ENCODE peak calls at places on chromosomes 2 and 18, in four cellular contexts. One of them, this sample, is unnamed.

GRCh38 chr2:42949125-42949524 is 156.7 kb upstream of the HAAO start:
- DNase-seq in HCT116: no peak
- DNase-seq in uterus: no peak
- DNase-seq in thyroid gland: no peak
- DNase-seq in this sample: no peak

GRCh38 chr2:81523344-81523743 is 1218.8 kb upstream of the LRRTM1 start:
- DNase-seq in thyroid gland: no peak
- DNase-seq in uterus: no peak
- DNase-seq in HCT116: no peak
- DNase-seq in this sample: no peak

GRCh38 chr18:39190508-39190907 is 1624.9 kb upstream of the CELF4 start:
- DNase-seq in uterus: no peak
- DNase-seq in thyroid gland: no peak
- DNase-seq in HCT116: no peak
- DNase-seq in this sample: no peak

GRCh38 chr18:23194969-23195957 is 60.0 kb downstream of the CABLES1 start:
- DNase-seq in HCT116: no peak
- DNase-seq in uterus: no peak
- DNase-seq in thyroid gland: no peak
- DNase-seq in this sample: no peak

GRCh38 chr2:175525975-175526374 is 344.5 kb upstream of the ATP5MC3 start:
- DNase-seq in uterus: no peak
- DNase-seq in HCT116: no peak
- DNase-seq in thyroid gland: no peak
- DNase-seq in this sample: no peak

GRCh38 chr2:237025090-237025865 is 60.4 kb upstream of the COPS8 start:
- DNase-seq in uterus: no peak
- DNase-seq in HCT116: peak; percentile 37
- DNase-seq in thyroid gland: no peak
- DNase-seq in this sample: peak; percentile 18

GRCh38 chr2:217510790-217511291 is 492.0 kb downstream of the TNS1 start:
- DNase-seq in uterus: peak; percentile 78
- DNase-seq in thyroid gland: peak; percentile 79
- DNase-seq in HCT116: peak; percentile 70
- DNase-seq in this sample: peak; percentile 84

GRCh38 chr18:26941608-26942007 is 76.1 kb upstream of the AQP4 start:
- DNase-seq in uterus: no peak
- DNase-seq in thyroid gland: peak; percentile 51
- DNase-seq in HCT116: no peak
- DNase-seq in this sample: no peak

GRCh38 chr2:12452211-12452610 is 264.5 kb upstream of the TRIB2 start:
- DNase-seq in HCT116: no peak
- DNase-seq in thyroid gland: no peak
- DNase-seq in uterus: no peak
- DNase-seq in this sample: no peak

GRCh38 chr2:166239548-166239947 is 111.7 kb upstream of the SCN1A start:
- DNase-seq in uterus: no peak
- DNase-seq in thyroid gland: no peak
- DNase-seq in HCT116: no peak
- DNase-seq in this sample: peak; percentile 70

GRCh38 chr2:33160217-33160616 is 213.5 kb downstream of the LTBP1 start:
- DNase-seq in thyroid gland: no peak
- DNase-seq in HCT116: no peak
- DNase-seq in uterus: no peak
- DNase-seq in this sample: peak; percentile 81

GRCh38 chr2:4353668-4354067 is 650.3 kb downstream of the DCDC2C start:
- DNase-seq in thyroid gland: no peak
- DNase-seq in HCT116: no peak
- DNase-seq in uterus: no peak
- DNase-seq in this sample: no peak

GRCh38 chr2:217958206-217958888 is 44.4 kb downstream of the TNS1 start:
- DNase-seq in uterus: peak; percentile 27
- DNase-seq in thyroid gland: no peak
- DNase-seq in HCT116: no peak
- DNase-seq in this sample: no peak

DNA sequence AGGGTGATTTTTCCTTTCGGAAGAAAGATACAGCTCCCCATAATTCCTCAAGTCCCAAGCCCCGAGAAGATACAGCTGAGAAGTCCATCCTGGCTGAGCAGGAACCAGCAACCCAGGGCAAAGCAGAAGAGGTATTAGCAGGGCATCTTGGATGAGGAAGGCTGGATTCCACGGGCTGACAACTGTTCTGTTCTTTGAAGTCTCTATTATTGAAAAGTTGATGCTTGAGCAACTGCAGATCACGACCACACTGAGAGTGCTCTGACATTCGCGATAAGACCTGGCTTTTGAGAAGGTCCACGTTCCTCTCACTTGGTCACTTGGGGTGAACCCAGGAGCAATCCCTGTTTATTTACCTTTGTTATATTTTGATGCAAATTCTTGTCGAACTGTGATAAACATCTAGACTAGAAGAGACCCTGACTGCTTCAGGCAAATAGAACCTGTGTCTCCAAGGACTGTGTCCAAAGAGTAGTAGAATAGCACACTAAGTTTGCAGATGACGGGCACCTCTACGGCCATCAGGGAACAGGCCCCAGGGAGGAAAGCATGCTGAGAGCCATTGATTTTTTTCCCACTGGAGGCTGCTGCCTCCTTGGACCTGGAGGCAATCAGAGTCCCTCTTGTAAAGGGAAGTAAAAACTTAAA is 133.1 kb downstream of the ARL4C start:
- DNase-seq in thyroid gland: no peak
- DNase-seq in HCT116: no peak
- DNase-seq in uterus: no peak
- DNase-seq in this sample: no peak
- H3K4me3 ChIP-seq in thyroid gland: no peak overlapping the region
- H3K4me3 ChIP-seq in HCT116: no peak overlapping the region
- H3K4me3 ChIP-seq in uterus: no peak overlapping the region
- H3K4me3 ChIP-seq in this sample: no peak overlapping the region

GRCh38 chr18:8208716-8209115 is 400.5 kb upstream of the RAB12 start:
- DNase-seq in thyroid gland: no peak
- DNase-seq in HCT116: no peak
- DNase-seq in uterus: no peak
- DNase-seq in this sample: no peak

GRCh38 chr18:8217041-8217564 is 392.1 kb upstream of the RAB12 start:
- DNase-seq in HCT116: no peak
- DNase-seq in uterus: no peak
- DNase-seq in thyroid gland: no peak
- DNase-seq in this sample: no peak

GRCh38 chr18:8215741-8216140 is 393.5 kb upstream of the RAB12 start:
- DNase-seq in uterus: no peak
- DNase-seq in HCT116: no peak
- DNase-seq in thyroid gland: no peak
- DNase-seq in this sample: no peak

GRCh38 chr18:8218263-8218662 is 391.0 kb upstream of the RAB12 start:
- DNase-seq in HCT116: no peak
- DNase-seq in thyroid gland: no peak
- DNase-seq in uterus: no peak
- DNase-seq in this sample: no peak

DNA sequence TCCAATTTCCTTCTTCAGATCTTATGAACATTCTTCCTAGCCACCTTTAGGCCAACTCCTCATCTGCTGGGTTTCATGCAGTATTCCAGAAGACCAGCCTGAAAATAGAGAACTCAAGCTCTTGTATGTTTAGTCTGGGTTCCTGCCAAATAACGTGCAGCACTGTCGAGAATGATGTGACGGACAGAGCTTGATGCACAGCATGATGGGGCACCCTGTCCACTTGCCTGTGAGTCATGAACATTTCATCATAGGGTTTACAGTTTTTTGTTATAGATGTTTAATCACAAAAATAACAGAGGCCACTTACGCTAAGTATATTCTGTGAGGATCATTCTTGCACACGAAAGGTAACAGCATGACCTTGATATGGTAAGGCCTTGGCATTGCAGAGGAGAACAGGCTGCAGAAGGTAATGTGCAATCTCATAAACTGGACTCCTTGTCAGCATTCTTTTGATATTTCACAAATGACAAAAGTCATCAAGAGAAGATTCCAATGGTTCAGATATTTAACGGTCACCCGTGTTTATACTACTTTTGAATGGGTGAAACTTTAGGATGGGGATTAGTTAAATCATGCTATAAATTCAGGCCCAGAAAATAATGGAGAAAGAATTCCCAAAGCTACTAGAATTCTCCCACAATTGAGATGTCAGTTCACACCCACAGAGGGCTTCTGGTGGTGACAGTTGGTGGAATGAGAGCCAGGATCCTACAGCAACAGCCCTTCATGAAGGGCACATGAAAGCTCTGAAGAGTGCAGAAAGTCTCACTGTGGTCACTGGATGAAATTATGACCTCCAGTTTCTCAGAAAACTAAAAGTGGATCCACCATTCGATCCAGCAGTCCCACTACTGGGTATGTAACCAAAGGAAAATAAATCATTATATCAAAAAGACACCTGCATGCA is 396.1 kb upstream of the RAB12 start:
- DNase-seq in HCT116: no peak
- DNase-seq in uterus: no peak
- DNase-seq in thyroid gland: peak; percentile 7
- DNase-seq in this sample: peak; percentile 42
- H3K4me3 ChIP-seq in HCT116: no peak overlapping the region
- H3K4me3 ChIP-seq in uterus: no peak overlapping the region
- H3K4me3 ChIP-seq in thyroid gland: no peak overlapping the region
- H3K4me3 ChIP-seq in this sample: no peak overlapping the region

GRCh38 chr18:50307738-50308470 is 20.4 kb upstream of the CXXC1 start:
- DNase-seq in thyroid gland: peak; percentile 93
- DNase-seq in uterus: peak; percentile 85
- DNase-seq in HCT116: no peak
- DNase-seq in this sample: peak; percentile 68
- H3K4me3 ChIP-seq in thyroid gland: peak overlapping the region; percentile 5
- H3K4me3 ChIP-seq in uterus: peak overlapping the region; percentile 22
- H3K4me3 ChIP-seq in HCT116: no peak overlapping the region
- H3K4me3 ChIP-seq in this sample: peak overlapping the region; percentile 46

DNA sequence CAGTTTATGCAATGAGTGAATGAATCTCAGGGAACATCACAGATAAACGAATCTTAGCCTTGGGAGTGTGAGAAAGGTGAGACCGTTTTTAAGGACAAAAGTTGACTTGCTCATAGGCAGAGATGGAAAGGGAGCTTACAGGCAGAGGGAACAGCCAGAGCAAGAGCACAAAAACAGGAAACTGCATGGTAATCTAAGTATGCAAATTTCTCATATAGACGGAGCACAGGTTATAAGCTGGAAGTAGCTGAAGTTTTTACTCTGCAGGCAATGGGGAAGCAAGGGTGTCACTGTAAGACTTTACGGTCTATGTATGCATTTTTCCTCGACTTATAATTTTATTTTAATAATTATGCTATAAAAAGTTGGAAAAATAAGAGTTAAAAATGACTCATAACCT is 44.8 kb upstream of the STRN start:
- DNase-seq in HCT116: no peak
- DNase-seq in uterus: no peak
- DNase-seq in thyroid gland: no peak
- DNase-seq in this sample: no peak
- H3K4me3 ChIP-seq in HCT116: no peak overlapping the region
- H3K4me3 ChIP-seq in uterus: no peak overlapping the region
- H3K4me3 ChIP-seq in thyroid gland: no peak overlapping the region
- H3K4me3 ChIP-seq in this sample: no peak overlapping the region

DNA sequence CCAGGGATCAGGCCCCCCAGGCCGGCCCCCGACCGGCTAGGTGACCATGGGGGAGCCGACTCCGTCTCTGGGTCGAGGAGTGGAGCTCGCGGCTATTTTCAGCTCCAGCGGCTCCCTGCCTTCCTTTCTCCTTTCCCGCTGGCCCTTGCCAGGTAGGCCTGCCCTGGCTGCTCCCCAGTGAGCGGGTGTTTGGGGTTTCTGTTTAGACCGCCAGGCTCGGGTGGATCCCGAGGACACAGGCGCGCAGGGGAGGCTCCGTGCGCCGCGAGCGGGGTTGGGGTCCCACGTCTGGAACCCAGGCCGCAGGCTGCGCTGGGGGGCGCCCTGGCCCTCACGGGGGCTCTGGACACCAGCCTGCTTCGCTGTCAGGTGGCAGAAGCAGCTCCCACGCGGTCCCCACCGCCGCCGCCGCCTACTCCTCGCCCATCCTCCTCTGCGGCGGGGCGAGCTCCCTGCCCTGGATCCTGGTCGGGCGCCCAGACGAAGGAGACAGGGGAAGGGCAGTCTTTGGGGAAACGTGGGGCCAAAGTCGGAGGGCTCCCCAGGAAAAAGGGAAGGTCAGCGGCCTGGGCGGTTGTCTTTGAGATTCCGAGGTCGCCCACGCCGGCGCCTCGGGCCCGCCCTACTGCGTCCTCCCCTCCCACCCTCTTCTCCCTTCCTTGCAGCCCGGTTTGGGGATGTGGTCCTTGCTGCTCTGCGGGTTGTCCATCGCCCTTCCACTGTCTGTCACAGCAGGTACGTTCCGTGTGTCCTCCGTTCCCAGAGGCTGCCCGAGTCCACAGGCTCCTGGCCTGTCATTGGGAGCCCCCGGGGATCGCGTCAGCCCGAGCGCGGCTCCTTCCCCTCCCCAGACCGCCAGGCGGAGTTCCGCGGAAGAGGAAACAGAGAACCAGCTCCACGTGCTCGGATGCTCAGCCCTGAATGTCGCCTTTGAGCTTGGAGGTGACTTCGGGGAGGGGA is 648 bp downstream of the IL1RL2 start:
- DNase-seq in thyroid gland: peak; percentile 57
- DNase-seq in HCT116: no peak
- DNase-seq in uterus: peak; percentile 24
- DNase-seq in this sample: no peak
- H3K4me3 ChIP-seq in thyroid gland: peak overlapping the region; percentile 52
- H3K4me3 ChIP-seq in HCT116: no peak overlapping the region
- H3K4me3 ChIP-seq in uterus: peak overlapping the region; percentile 41
- H3K4me3 ChIP-seq in this sample: peak overlapping the region; percentile 39

DNA sequence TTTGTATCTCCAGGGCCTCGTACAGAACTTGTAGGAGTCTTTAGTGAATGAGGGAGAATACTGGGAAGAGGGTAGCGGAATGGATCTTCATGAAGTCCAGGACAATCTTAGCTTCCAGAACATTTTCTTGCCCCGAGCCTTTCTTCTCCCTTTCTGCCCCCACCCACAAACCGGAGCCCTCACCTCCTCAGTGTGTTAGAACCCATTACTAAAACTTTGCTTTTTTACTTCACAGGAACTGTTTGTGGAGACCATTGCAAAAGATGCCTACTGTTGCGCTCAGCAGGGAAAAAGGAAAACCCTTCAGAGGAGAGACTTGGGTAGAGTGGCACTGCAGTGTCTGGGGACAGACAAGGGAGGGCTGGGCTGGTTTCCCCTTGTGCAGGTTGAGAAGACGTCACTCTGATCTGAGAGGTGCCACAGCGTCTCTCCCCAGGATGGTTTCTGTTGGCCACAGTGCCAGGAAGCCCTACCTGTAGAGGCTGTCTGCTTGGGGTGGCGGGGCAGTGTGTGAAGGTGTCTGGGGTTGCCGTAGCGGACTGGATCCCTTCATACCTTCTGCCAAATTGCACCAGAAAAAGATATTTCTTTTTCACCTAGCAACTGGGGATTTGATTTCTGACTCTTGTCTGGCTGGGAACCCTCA is 786 bp downstream of the POLE4 start:
- DNase-seq in uterus: no peak
- DNase-seq in HCT116: no peak
- DNase-seq in thyroid gland: no peak
- DNase-seq in this sample: no peak
- H3K4me3 ChIP-seq in uterus: peak overlapping the region; percentile 44
- H3K4me3 ChIP-seq in HCT116: peak overlapping the region; percentile 12
- H3K4me3 ChIP-seq in thyroid gland: no peak overlapping the region
- H3K4me3 ChIP-seq in this sample: peak overlapping the region; percentile 56

DNA sequence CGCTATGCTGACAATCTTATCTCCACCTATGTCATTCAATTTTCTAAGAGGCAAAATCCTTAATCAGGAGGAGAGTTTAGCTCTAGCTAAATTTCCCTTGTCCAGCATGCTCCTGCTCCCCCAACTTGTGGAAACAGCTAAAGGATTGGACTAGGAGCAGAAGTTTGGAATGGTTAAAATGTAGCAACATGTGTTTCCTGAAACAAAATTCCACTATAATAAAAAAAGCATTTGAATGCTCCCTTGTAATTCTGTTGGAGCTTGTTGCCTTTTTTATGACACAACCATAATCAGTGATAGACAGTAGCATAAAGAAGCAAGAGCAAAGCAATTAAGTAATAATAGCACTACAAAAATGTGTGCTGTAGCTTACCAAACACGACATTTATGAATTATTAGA is 6.9 kb downstream of the ACTR3 start:
- DNase-seq in thyroid gland: no peak
- DNase-seq in HCT116: no peak
- DNase-seq in uterus: no peak
- DNase-seq in this sample: no peak
- H3K4me3 ChIP-seq in thyroid gland: no peak overlapping the region
- H3K4me3 ChIP-seq in HCT116: no peak overlapping the region
- H3K4me3 ChIP-seq in uterus: no peak overlapping the region
- H3K4me3 ChIP-seq in this sample: no peak overlapping the region